ENCODE peak calls at places on chromosomes 12 and 14, in ten cellular contexts. Z is transverse colon, N is SK-N-SH, O is sigmoid colon, T is HCT116, B is stomach, S is breast epithelium, X is K562, L is GM23338, M is H1. C is an unnamed sample.
A peak's percentile ranks its signal among the peaks of the same experiment; 100 is the strongest.

GRCh38 chr12:132583311-132583710 is 27.1 kb downstream of the LRCOL1 start:
- DNase-seq in T (no peak), Z (no peak), N (no peak), L (peak; percentile 62), B (no peak), O (no peak), X (no peak), S (no peak), M (no peak), C (no peak)

GRCh38 chr12:104667139-104667538 is 210.4 kb downstream of the CHST11 start:
- DNase-seq in S (no peak), B (no peak), Z (no peak), N (no peak), M (no peak), L (no peak), O (peak; percentile 79), X (no peak), T (no peak), C (no peak)

GRCh38 chr12:132245521-132246101 is 83.8 kb downstream of the GALNT9 start:
- DNase-seq in X (no peak), B (no peak), N (no peak), T (no peak), Z (no peak), S (no peak), M (no peak), O (no peak), L (no peak), C (peak; percentile 70)

GRCh38 chr12:6062427-6063378 is 61.8 kb downstream of the VWF start:
- DNase-seq in O (peak; percentile 76), X (peak; percentile 71), Z (peak; percentile 58), N (peak; percentile 91), S (no peak), L (peak; percentile 73), T (no peak), M (no peak), B (peak; percentile 53), C (peak; percentile 84)

GRCh38 chr12:53365245-53365904 is 14.6 kb upstream of the SP1 start:
- DNase-seq in T (no peak), B (no peak), O (no peak), Z (no peak), N (no peak), M (no peak), S (no peak), X (peak; percentile 54), L (no peak), C (no peak)

GRCh38 chr12:118237908-118238307 is 102.0 kb downstream of the PEBP1 start:
- DNase-seq in M (no peak), L (no peak), N (no peak), O (no peak), Z (no peak), S (no peak), X (no peak), B (no peak), T (peak; percentile 28), C (no peak)

GRCh38 chr14:90509403-90509802 is 112.6 kb downstream of the CALM1 start:
- DNase-seq in S (no peak), Z (no peak), M (no peak), O (no peak), N (no peak), X (no peak), L (no peak), B (no peak), T (no peak), C (no peak)

GRCh38 chr12:86367137-86367536 is 110.9 kb upstream of the MGAT4C start:
- DNase-seq in N (no peak), O (no peak), Z (no peak), L (no peak), X (no peak), T (no peak), S (no peak), M (no peak), B (no peak), C (no peak)

GRCh38 chr14:69317392-69317755 is 57.4 kb downstream of the GALNT16 start:
- DNase-seq in M (no peak), O (no peak), T (no peak), N (no peak), B (no peak), Z (no peak), L (no peak), X (no peak), S (no peak), C (no peak)

GRCh38 chr14:54902143-54902520 is 494 bp downstream of the GCH1 start:
- DNase-seq in S (peak; percentile 66), B (peak; percentile 82), M (peak; percentile 27), X (peak; percentile 39), Z (peak; percentile 85), N (peak; percentile 70), L (peak; percentile 92), T (peak; percentile 41), O (peak; percentile 87), C (peak; percentile 95)

GRCh38 chr12:39037115-39037514 is 131.7 kb upstream of the CPNE8 start:
- DNase-seq in O (no peak), X (no peak), Z (no peak), M (no peak), B (no peak), T (no peak), L (no peak), N (no peak), S (no peak), C (no peak)

GRCh38 chr12:115394498-115395220 is 710.7 kb upstream of the TBX3 start:
- DNase-seq in L (no peak), M (no peak), O (no peak), N (no peak), T (no peak), Z (no peak), X (no peak), S (no peak), B (no peak), C (no peak)

GRCh38 chr12:107091989-107092641 is 1.2 kb downstream of the CRY1 start:
- DNase-seq in O (no peak), T (peak; percentile 96), B (no peak), X (peak; percentile 38), S (no peak), Z (peak; percentile 20), M (no peak), L (peak; percentile 91), N (peak; percentile 57), C (no peak)

GRCh38 chr12:41051909-41052308 is 136.2 kb upstream of the PDZRN4 start:
- DNase-seq in X (no peak), L (no peak), S (no peak), T (no peak), Z (no peak), N (no peak), M (no peak), O (no peak), B (no peak), C (no peak)

GRCh38 chr12:1050059-1050707 is 59.2 kb downstream of the ERC1 start:
- DNase-seq in Z (no peak), L (no peak), X (no peak), M (no peak), N (no peak), T (no peak), O (no peak), B (no peak), S (no peak), C (no peak)

GRCh38 chr12:21521541-21521940 is 4.6 kb upstream of the SPX start:
- DNase-seq in O (no peak), X (no peak), T (no peak), L (no peak), M (no peak), Z (no peak), N (no peak), B (no peak), S (no peak), C (no peak)
- TF ChIP-seq POLR2AphosphoS5 in O (no peak), X (no peak), T (no peak), L (no peak), M (no peak), Z (no peak), N (no peak), B (no peak), S (no peak), C (no peak)

GRCh38 chr12:58416211-58416610 is 474.8 kb downstream of the ATP23 start:
- DNase-seq in N (no peak), B (no peak), L (no peak), M (no peak), T (no peak), O (no peak), X (no peak), S (no peak), Z (no peak), C (no peak)
- H3K4me1 ChIP-seq in N (no peaks in the 10 kb centered on the region), B (peaks cover 13% of the 10 kb centered on the region), L (peaks cover 14% of the 10 kb centered on the region), M (peaks cover 2% of the 10 kb centered on the region), T (no peaks in the 10 kb centered on the region), O (peaks cover 4% of the 10 kb centered on the region), X (no peaks in the 10 kb centered on the region), S (peaks cover 3% of the 10 kb centered on the region), Z (no peaks in the 10 kb centered on the region), C (peaks cover 31% of the 10 kb centered on the region)

GRCh38 chr12:108645686-108646596 is 12.2 kb upstream of the SELPLG start:
- DNase-seq in Z (no peak), B (no peak), L (no peak), S (no peak), O (no peak), M (no peak), N (no peak), T (no peak), X (no peak), C (no peak)

GRCh38 chr12:108646597-108647190 is 13.0 kb upstream of the SELPLG start:
- DNase-seq in X (no peak), S (no peak), L (no peak), O (no peak), M (no peak), N (no peak), B (no peak), T (no peak), Z (no peak), C (no peak)

GRCh38 chr12:108647936-108648287 is 14.2 kb upstream of the SELPLG start:
- DNase-seq in O (no peak), B (no peak), L (no peak), X (no peak), T (no peak), S (no peak), Z (no peak), N (no peak), M (no peak), C (peak; percentile 56)

GRCh38 chr12:108648371-108648770 is 14.7 kb upstream of the SELPLG start:
- DNase-seq in O (no peak), T (no peak), L (no peak), S (no peak), B (no peak), M (no peak), N (no peak), X (no peak), Z (no peak), C (no peak)

GRCh38 chr12:108647199-108647935 is 13.7 kb upstream of the SELPLG start:
- DNase-seq in B (no peak), N (no peak), O (no peak), Z (no peak), L (peak; percentile 41), S (no peak), T (no peak), M (no peak), X (no peak), C (no peak)
- TF ChIP-seq CTCF in B (no peak), N (peak; percentile 9), O (no peak), Z (no peak), L (peak; percentile 17), S (no peak), T (peak; percentile 22), M (peak; percentile 31), X (no peak), C (no peak)

DNA sequence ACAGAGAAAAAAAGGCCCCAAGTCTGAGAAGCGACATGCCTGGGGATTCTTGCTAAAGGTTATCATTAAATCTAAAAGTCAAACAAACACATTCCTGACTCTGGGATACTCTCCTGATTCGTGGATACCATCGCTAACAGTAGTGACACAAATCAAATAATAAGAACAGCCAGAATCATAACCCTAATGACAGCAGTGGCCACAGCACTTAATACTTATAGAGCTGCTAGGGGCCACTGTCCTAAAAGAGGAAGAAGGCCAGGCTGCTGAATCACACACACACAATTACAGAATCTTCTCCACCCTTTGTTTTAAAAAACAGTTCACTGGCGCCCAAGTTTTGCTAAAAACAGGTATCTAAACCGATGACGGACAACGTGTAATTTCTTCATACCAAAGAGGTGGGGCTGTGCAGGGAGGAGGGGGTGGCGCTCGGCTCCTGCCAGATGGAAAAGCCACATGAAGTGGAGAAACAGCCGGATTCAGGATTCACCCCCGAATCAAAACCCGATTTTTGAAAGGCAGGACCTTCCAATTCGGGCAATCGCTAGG is 1.1 kb downstream of the CLIP1 start:
- DNase-seq in L (no peak), O (peak; percentile 85), Z (peak; percentile 52), N (peak; percentile 66), X (peak; percentile 38), M (no peak), S (no peak), B (peak; percentile 35), T (no peak), C (peak; percentile 72)
- TF ChIP-seq POLR2AphosphoS5 in L (no peak), O (no peak), Z (peak; percentile 17), N (no peak), X (no peak), M (no peak), S (no peak), B (no peak), T (no peak), C (no peak)

C was measured in spleen.